ENCODE peak calls at places on chromosomes 1 and 21, in nine cellular contexts. O, N, V, F, P, W, A, D and B are unnamed samples.

GRCh38 chr1:168170552-168171508 is 7.9 kb upstream of the TIPRL start:
- DNase-seq in O (no peak), N (no peak), V (no peak), F (no peak), P (no peak), W (no peak), A (no peak), D (peak; percentile 75), B (no peak)

GRCh38 chr1:7008331-7008730 is 223.1 kb downstream of the CAMTA1 start:
- DNase-seq in O (no peak), N (no peak), V (no peak), F (no peak), P (no peak), W (no peak), A (no peak), D (no peak), B (no peak)

GRCh38 chr21:42291003-42291750 is 24.0 kb downstream of the TFF3 start:
- DNase-seq in O (no peak), N (no peak), V (no peak), F (no peak), P (no peak), W (no peak), A (no peak), D (no peak), B (no peak)

GRCh38 chr1:15417365-15417934 is 7.8 kb downstream of the EFHD2 start:
- DNase-seq in O (peak; percentile 35), N (peak; percentile 79), V (peak; percentile 62), F (peak; percentile 37), P (no peak), W (peak; percentile 82), A (no peak), D (peak; percentile 83), B (peak; percentile 37)

GRCh38 chr1:107927815-107928214 is 37.2 kb downstream of the VAV3 start:
- DNase-seq in O (no peak), N (no peak), V (no peak), F (no peak), P (no peak), W (no peak), A (no peak), D (no peak), B (no peak)

GRCh38 chr1:53754484-53755312 is 15.7 kb upstream of the GLIS1 start:
- DNase-seq in O (peak; percentile 61), N (peak; percentile 46), V (peak; percentile 57), F (no peak), P (no peak), W (peak; percentile 62), A (peak; percentile 35), D (peak; percentile 74), B (peak; percentile 64)

GRCh38 chr21:33286600-33287456 is 20.7 kb downstream of the IL10RB start:
- DNase-seq in O (peak; percentile 33), N (peak; percentile 60), V (peak; percentile 48), F (no peak), P (no peak), W (no peak), A (no peak), D (peak; percentile 87), B (peak; percentile 17)

GRCh38 chr1:15331180-15331579 is 78.5 kb upstream of the EFHD2 start:
- DNase-seq in O (no peak), N (no peak), V (no peak), F (no peak), P (no peak), W (no peak), A (no peak), D (no peak), B (no peak)

GRCh38 chr1:22117238-22117637 is 25.7 kb downstream of the WNT4 start:
- DNase-seq in O (no peak), N (no peak), V (no peak), F (no peak), P (no peak), W (no peak), A (no peak), D (no peak), B (no peak)

GRCh38 chr1:79550402-79550801 is 543.9 kb upstream of the ADGRL4 start:
- DNase-seq in O (no peak), N (no peak), V (no peak), F (no peak), P (no peak), W (no peak), A (no peak), D (no peak), B (no peak)

GRCh38 chr1:33985656-33986055 is 121.8 kb downstream of the HMGB4 start:
- DNase-seq in O (peak; percentile 64), N (no peak), V (no peak), F (peak; percentile 27), P (no peak), W (peak; percentile 8), A (no peak), D (peak; percentile 71), B (no peak)

GRCh38 chr1:2284932-2285331 is 56.8 kb downstream of the SKI start:
- DNase-seq in O (no peak), N (no peak), V (no peak), F (no peak), P (no peak), W (no peak), A (no peak), D (no peak), B (peak; percentile 98)

GRCh38 chr1:165738794-165739193 is 29.9 kb downstream of the TMCO1 start:
- DNase-seq in O (no peak), N (no peak), V (no peak), F (no peak), P (no peak), W (no peak), A (no peak), D (no peak), B (no peak)

GRCh38 chr1:119470958-119471357 is 36.1 kb upstream of the HSD3B1 start:
- DNase-seq in O (no peak), N (no peak), V (no peak), F (no peak), P (no peak), W (no peak), A (no peak), D (no peak), B (peak; percentile 32)